ENCODE peak calls at places on chromosomes 12 and 14, in seven cellular contexts. B is KG1; Z is right cardiac atrium; A is SW 1271; L is SIG-M5; I is GM23338; W is stimulated activated CD8-positive, alpha-beta memory T cell treated with anti-CD3 and anti-CD28 coated beads, Interleukin-4, amount 100 ng/mL, for 48 hours. G is an unnamed sample.

GRCh38 chr14:38079268-38079667 is 128.4 kb upstream of the SSTR1 start:
- DNase-seq in B (no peak), Z (no peak), A (no peak), L (no peak), I (no peak), W (no peak), G (no peak)

GRCh38 chr12:75812341-75813018 is 219.1 kb downstream of the PHLDA1 start:
- DNase-seq in B (no peak), Z (no peak), A (no peak), L (no peak), I (peak), W (no peak), G (no peak)

GRCh38 chr12:31821484-31821883 is 92.7 kb upstream of the AMN1 start:
- DNase-seq in B (no peak), Z (no peak), A (no peak), L (no peak), I (no peak), W (no peak), G (no peak)

GRCh38 chr12:17304503-17305347 is 698.8 kb upstream of the LMO3 start:
- DNase-seq in B (no peak), Z (no peak), A (peak), L (no peak), I (no peak), W (no peak), G (no peak)

GRCh38 chr14:45381091-45381490 is 128.1 kb upstream of the MIS18BP1 start:
- DNase-seq in B (no peak), Z (no peak), A (no peak), L (no peak), I (no peak), W (no peak), G (no peak)

GRCh38 chr12:42741771-42742510 is 152.4 kb upstream of the PRICKLE1 start:
- DNase-seq in B (no peak), Z (no peak), A (no peak), L (no peak), I (no peak), W (no peak), G (no peak)

GRCh38 chr12:56271031-56271430 is 4.3 kb downstream of the COQ10A start:
- DNase-seq in B (no peak), Z (no peak), A (peak), L (no peak), I (peak), W (no peak), G (no peak)

GRCh38 chr12:64826234-64826633 is 1.8 kb downstream of the TBC1D30 start:
- DNase-seq in B (no peak), Z (peak), A (no peak), L (no peak), I (peak), W (peak), G (peak)

GRCh38 chr12:3559601-3560294 is 68.7 kb downstream of the PRMT8 start:
- DNase-seq in B (no peak), Z (no peak), A (no peak), L (no peak), I (no peak), W (no peak), G (no peak)

GRCh38 chr12:34402899-34403705 is 380.8 kb downstream of the ALG10 start:
- DNase-seq in B (no peak), Z (peak), A (no peak), L (no peak), I (no peak), W (peak), G (peak)

GRCh38 chr12:116434155-116435065 is 124.8 kb upstream of the MAP1LC3B2 start:
- DNase-seq in B (no peak), Z (peak), A (peak), L (no peak), I (peak), W (no peak), G (peak)

GRCh38 chr12:6372403-6373003 is 2.9 kb downstream of the SCNN1A start:
- DNase-seq in B (no peak), Z (peak), A (peak), L (no peak), I (peak), W (no peak), G (peak)

GRCh38 chr12:124466200-124467128 is 100.9 kb downstream of the NCOR2 start:
- DNase-seq in B (peak), Z (peak), A (peak), L (peak), I (no peak), W (peak), G (peak)

G was measured in kidney.